ENCODE peak calls at places on chromosomes 3 and 15, in four cellular contexts. F is H1, I is tibial nerve, S is spleen. O is an unnamed sample.

GRCh38 chr15:56869573-56869972 is 48.9 kb upstream of the TCF12 start:
- DNase-seq in S (no peak), I (peak), F (no peak), O (no peak)

GRCh38 chr3:86229775-86230094 is 761.2 kb downstream of the VGLL3 start:
- DNase-seq in I (no peak), F (no peak), S (no peak), O (no peak)

GRCh38 chr3:105686324-105686897 is 182.4 kb downstream of the CBLB start:
- DNase-seq in F (no peak), S (no peak), I (no peak), O (no peak)

GRCh38 chr15:48802867-48803266 is 8.0 kb downstream of the CEP152 start:
- DNase-seq in S (no peak), F (no peak), I (no peak), O (no peak)

GRCh38 chr3:58386966-58387365 is 46.7 kb downstream of the PDHB start:
- DNase-seq in I (no peak), F (no peak), S (no peak), O (no peak)

GRCh38 chr3:169966951-169967915 is 626 bp downstream of the SEC62 start:
- DNase-seq in F (no peak), S (no peak), I (no peak), O (peak)

GRCh38 chr3:52136513-52136912 is 17.7 kb downstream of the POC1A start:
- DNase-seq in S (no peak), F (no peak), I (no peak), O (peak)

GRCh38 chr3:151197981-151198767 is 4.8 kb downstream of the GPR171 start:
- DNase-seq in F (no peak), I (no peak), S (no peak), O (no peak)

GRCh38 chr3:161137260-161137659 is 32.1 kb upstream of the B3GALNT1 start:
- DNase-seq in F (no peak), I (no peak), S (no peak), O (no peak)

GRCh38 chr3:55885721-55886120 is 398.6 kb upstream of the WNT5A start:
- DNase-seq in I (no peak), S (no peak), F (no peak), O (no peak)

GRCh38 chr3:188673509-188674239 is 498.1 kb upstream of the TPRG1 start:
- DNase-seq in S (no peak), I (no peak), F (no peak), O (no peak)

GRCh38 chr15:41801850-41802455 is 25.9 kb upstream of the JMJD7 start:
- DNase-seq in S (no peak), I (no peak), F (no peak), O (no peak)

GRCh38 chr3:108008931-108009635 is 81.7 kb downstream of the CD47 start:
- DNase-seq in S (no peak), I (no peak), F (no peak), O (no peak)

GRCh38 chr3:66998899-66999235 is 760 bp downstream of the KBTBD8 start:
- DNase-seq in F (no peak), S (no peak), I (no peak), O (no peak)

GRCh38 chr15:49045691-49046112 is 544 bp downstream of the SECISBP2L start:
- DNase-seq in I (no peak), F (no peak), S (no peak), O (no peak)

GRCh38 chr3:31235062-31235704 is 297.5 kb upstream of the STT3B start:
- DNase-seq in I (no peak), F (no peak), S (no peak), O (no peak)

DNA sequence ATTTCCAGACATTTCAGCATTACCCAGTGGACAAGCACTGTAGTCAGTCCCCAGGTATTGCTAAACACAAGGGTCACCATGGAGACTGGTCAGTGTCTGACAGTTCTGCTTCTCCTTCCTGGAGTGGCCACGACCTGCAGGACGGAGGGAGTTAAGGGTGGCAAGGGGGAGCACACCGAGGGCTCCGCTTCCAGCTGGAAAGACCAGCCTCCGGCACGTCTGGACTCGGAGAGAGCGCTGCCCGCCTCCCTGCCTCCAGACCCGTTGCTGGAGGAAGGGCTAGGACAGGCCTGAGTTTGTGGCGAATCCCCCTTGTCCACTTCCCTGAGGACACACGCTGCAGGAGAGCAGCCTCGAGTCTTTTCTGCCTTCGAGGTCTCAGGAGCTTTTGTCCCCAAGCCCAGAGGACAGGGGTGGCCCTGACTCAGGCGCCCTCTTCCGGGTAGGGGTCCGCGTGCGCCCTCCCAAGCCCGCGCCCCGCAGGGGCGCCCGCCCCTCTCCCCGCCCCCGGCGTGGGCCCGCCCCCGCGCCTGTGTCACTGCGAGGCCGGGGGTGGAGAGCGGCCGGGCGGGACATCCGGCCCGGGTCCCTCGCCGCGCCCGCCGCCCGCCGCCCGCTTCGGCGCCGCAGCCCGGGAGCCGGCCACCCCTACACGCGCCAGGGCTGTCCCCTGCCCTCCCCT is at the start of gene CHST14:
- DNase-seq in F (peak), S (peak), I (peak), O (no peak)
- TF ChIP-seq POLR2A in F (no peak), S (no peak), I (no peak), O (peak)

DNA sequence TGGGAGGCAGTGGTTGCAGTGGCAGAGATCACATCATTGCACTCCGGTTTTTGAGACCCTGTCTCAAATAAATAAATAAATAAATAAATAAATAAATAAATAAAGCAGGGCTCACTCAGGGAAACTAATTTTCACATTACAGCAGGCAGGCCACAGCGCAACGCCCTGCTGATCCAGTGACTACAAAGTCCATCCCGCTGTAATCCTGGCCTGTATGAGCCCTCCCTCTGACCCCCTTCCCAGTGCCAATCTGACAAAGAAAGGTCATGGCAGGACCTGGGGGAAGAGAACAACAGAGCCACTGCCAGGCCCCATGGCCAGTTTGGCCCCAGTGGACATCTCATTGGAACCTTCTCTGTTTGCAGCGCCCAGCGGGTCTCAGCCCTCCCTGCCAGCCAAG is 9.3 kb downstream of the SH3BP5 start:
- DNase-seq in F (no peak), I (no peak), S (no peak), O (no peak)
- H3K27ac ChIP-seq in F (no peak), I (peak), S (no peak), O (peak)

DNA sequence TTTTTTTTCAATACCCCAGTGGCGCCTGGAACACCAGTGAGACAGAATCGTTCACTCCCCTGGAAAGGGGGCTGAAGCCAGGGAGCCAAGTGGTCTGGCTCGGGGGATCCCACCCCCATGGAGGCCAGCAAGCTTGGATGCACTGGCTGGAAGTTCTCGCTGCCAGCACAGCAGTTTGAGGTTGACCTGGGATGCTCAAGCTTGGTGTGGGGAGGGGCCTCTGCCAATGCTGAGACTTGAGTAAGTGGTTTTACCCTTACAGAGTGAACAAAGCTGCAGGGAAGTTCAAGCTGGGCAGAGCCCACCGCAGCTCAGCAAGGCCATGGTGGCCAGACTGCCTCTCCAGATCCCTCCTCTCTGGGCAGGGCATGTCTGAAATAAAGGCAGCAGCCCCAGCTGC is 276.2 kb upstream of the CNTN6 start:
- DNase-seq in I (no peak), F (no peak), S (no peak), O (no peak)
- H3K4me3 ChIP-seq in I (no peak), F (no peak), S (no peak), O (no peak)

DNA sequence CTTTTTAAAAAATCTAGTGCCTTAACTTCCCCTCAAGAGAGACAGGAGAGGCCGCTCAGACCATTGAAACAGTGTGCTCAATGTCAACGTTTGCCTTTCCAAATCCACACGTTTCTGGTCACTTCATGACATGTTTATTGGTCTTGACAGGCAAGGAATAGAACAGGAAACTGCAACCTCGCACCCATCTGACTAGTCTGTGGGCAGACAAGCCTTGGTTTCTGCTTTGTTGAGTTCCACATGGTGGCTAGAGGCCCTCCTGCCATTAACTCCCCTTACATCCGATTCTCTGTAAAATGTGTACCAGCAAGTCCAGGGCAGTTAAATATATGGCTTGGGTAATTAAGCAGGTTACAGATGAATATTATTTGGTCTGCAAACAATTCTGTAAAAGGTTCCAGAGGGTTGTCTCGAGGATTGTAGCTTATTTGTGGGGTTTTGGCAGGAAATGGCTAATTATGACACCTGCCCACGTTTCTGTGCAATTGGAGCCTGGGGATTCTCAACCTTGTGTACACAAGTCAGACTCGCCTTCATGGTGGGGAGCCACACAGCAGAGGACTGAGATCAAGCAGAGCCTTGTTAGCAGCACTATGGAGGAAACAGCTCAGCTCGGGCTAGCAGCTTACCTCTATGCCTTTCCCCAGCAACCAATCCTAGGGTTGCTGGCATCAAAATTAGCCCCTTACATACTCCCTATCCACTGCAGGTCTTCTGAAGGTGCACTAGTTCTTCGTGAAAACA is 317.5 kb upstream of the IGF1R start:
- DNase-seq in S (no peak), I (no peak), F (no peak), O (no peak)
- TF ChIP-seq POLR2A in S (no peak), I (no peak), F (no peak), O (no peak)

GRCh38 chr3:149398296-149398695 is 20.8 kb upstream of the TM4SF1 start:
- DNase-seq in I (no peak), F (no peak), S (no peak), O (no peak)

GRCh38 chr3:149395107-149396089 is 17.9 kb upstream of the TM4SF1 start:
- DNase-seq in F (no peak), S (no peak), I (no peak), O (no peak)

GRCh38 chr3:149393355-149394165 is 16.1 kb upstream of the TM4SF1 start:
- DNase-seq in I (peak), F (peak), S (peak), O (no peak)

GRCh38 chr3:149397528-149397927 is 20.1 kb upstream of the TM4SF1 start:
- DNase-seq in S (no peak), I (no peak), F (no peak), O (no peak)

DNA sequence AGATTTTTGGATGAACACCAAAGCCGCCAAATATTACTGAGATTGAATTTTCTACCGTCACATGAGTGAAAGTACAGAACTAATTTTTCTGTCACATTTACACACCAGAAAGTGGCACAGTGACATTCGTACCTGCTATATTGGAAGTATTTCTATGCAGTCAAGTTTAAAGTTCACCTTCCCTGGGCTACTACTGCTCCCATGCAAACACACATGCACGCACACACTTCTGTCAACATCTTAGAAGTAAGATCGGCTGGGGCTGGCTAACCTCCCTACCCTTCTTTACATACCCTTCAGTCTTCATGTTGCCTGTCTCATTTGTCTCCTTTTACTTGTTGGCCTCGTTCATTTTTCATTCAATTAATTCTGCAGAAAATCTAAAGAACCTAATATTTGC is 19.0 kb upstream of the TM4SF1 start:
- DNase-seq in I (no peak), S (no peak), F (no peak), O (no peak)
- H3K27ac ChIP-seq in I (no peak), S (no peak), F (no peak), O (no peak)

GRCh38 chr3:69743975-69744374 is 4.7 kb downstream of the MITF start:
- DNase-seq in F (no peak), S (no peak), I (no peak), O (no peak)

GRCh38 chr3:69747511-69748248 is 8.4 kb downstream of the MITF start:
- DNase-seq in F (no peak), I (no peak), S (no peak), O (no peak)

GRCh38 chr3:69745503-69745902 is 6.2 kb downstream of the MITF start:
- DNase-seq in I (no peak), F (no peak), S (no peak), O (no peak)

GRCh38 chr3:69744507-69744906 is 5.2 kb downstream of the MITF start:
- DNase-seq in F (no peak), I (no peak), S (no peak), O (no peak)

GRCh38 chr3:69746119-69746518 is 6.9 kb downstream of the MITF start:
- DNase-seq in I (no peak), F (no peak), S (no peak), O (no peak)
- H3K4me3 ChIP-seq in I (no peak), F (no peak), S (no peak), O (peak)

O was measured in gastrocnemius medialis.